ENCODE peak calls at places on chromosomes 1 and 21, in four cellular contexts. H, U, A and K are unnamed samples.

GRCh38 chr21:44304846-44305245 is 5.0 kb downstream of the PFKL start:
- DNase-seq in H (peak; percentile 23), U (peak; percentile 75), A (no peak), K (peak; percentile 53)

GRCh38 chr1:51829058-51829457 is 49.5 kb downstream of the NRDC start:
- DNase-seq in H (no peak), U (no peak), A (no peak), K (no peak)

GRCh38 chr1:209490013-209490412 is 93.5 kb upstream of the CAMK1G start:
- DNase-seq in H (peak; percentile 25), U (no peak), A (no peak), K (no peak)

GRCh38 chr1:55214214-55214902 is 806 bp downstream of the USP24 start:
- DNase-seq in H (no peak), U (peak; percentile 83), A (no peak), K (peak; percentile 9)

GRCh38 chr1:876428-876827 is 47.3 kb upstream of the SAMD11 start:
- DNase-seq in H (no peak), U (no peak), A (no peak), K (no peak)

GRCh38 chr1:64896546-64896945 is 69.8 kb downstream of the JAK1 start:
- DNase-seq in H (no peak), U (no peak), A (no peak), K (no peak)

GRCh38 chr1:234953655-234954420 is 174.8 kb downstream of the TOMM20 start:
- DNase-seq in H (no peak), U (no peak), A (no peak), K (no peak)

GRCh38 chr1:27427836-27428315 is 35.5 kb downstream of the GPR3 start:
- DNase-seq in H (no peak), U (no peak), A (no peak), K (no peak)

GRCh38 chr1:66253330-66253921 is 280.5 kb upstream of the SGIP1 start:
- DNase-seq in H (peak; percentile 85), U (peak; percentile 32), A (peak; percentile 55), K (peak; percentile 89)

GRCh38 chr1:42943166-42943565 is 15.5 kb downstream of the SLC2A1 start:
- DNase-seq in H (no peak), U (no peak), A (no peak), K (no peak)

GRCh38 chr1:150073516-150073915 is 5.9 kb downstream of the VPS45 start:
- DNase-seq in H (no peak), U (no peak), A (no peak), K (no peak)

GRCh38 chr1:94061513-94062443 is 59.2 kb downstream of the ABCA4 start:
- DNase-seq in H (peak; percentile 80), U (peak; percentile 77), A (no peak), K (peak; percentile 86)

GRCh38 chr1:236451796-236452373 is 57.8 kb downstream of the EDARADD start:
- DNase-seq in H (no peak), U (peak; percentile 81), A (no peak), K (peak; percentile 7)

GRCh38 chr1:240693036-240693435 is 81.1 kb upstream of the GREM2 start:
- DNase-seq in H (no peak), U (no peak), A (no peak), K (no peak)

GRCh38 chr1:14168663-14169062 is 429.8 kb upstream of the KAZN start:
- DNase-seq in H (no peak), U (no peak), A (no peak), K (no peak)

GRCh38 chr1:197526736-197527371 is 248.4 kb downstream of the DENND1B start:
- DNase-seq in H (peak; percentile 44), U (peak; percentile 21), A (no peak), K (peak; percentile 31)

GRCh38 chr1:38083541-38083940 is 36.9 kb upstream of the POU3F1 start:
- DNase-seq in H (no peak), U (no peak), A (no peak), K (no peak)

GRCh38 chr1:193905288-193906085 is 719.1 kb upstream of the B3GALT2 start:
- DNase-seq in H (peak; percentile 36), U (no peak), A (no peak), K (no peak)

GRCh38 chr1:101136739-101137138 is 100.1 kb upstream of the S1PR1 start:
- DNase-seq in H (peak; percentile 19), U (no peak), A (peak; percentile 68), K (peak; percentile 91)

GRCh38 chr1:171221665-171222591 is 26.4 kb upstream of the FMO1 start:
- DNase-seq in H (peak; percentile 22), U (no peak), A (no peak), K (no peak)

GRCh38 chr1:48203287-48203900 is 19.1 kb upstream of the SLC5A9 start:
- DNase-seq in H (peak; percentile 22), U (peak; percentile 57), A (no peak), K (peak; percentile 57)

GRCh38 chr1:156600733-156601121 is 552 bp downstream of the GPATCH4 start:
- DNase-seq in H (no peak), U (no peak), A (no peak), K (no peak)

GRCh38 chr21:25952306-25952705 is 217.5 kb downstream of the GABPA start:
- DNase-seq in H (no peak), U (no peak), A (no peak), K (peak; percentile 91)

GRCh38 chr1:150763018-150763417 is 2.6 kb downstream of the CTSS start:
- DNase-seq in H (no peak), U (no peak), A (no peak), K (no peak)

GRCh38 chr1:167904641-167905040 is 9.3 kb downstream of the ADCY10 start:
- DNase-seq in H (peak; percentile 93), U (peak; percentile 54), A (no peak), K (peak; percentile 59)

GRCh38 chr1:184986250-184986649 is 11.9 kb upstream of the NIBAN1 start:
- DNase-seq in H (peak; percentile 49), U (no peak), A (no peak), K (peak; percentile 19)

GRCh38 chr1:87045757-87046422 is 131.5 kb downstream of the HS2ST1 start:
- DNase-seq in H (peak; percentile 59), U (no peak), A (no peak), K (no peak)
- TF ChIP-seq FOS in H (no peak), U (no peak), A (no peak), K (no peak)

GRCh38 chr1:223747838-223748335 is 35.5 kb downstream of the CAPN2 start:
- DNase-seq in H (peak; percentile 50), U (no peak), A (no peak), K (peak; percentile 55)

GRCh38 chr1:223748405-223748772 is 36.0 kb downstream of the CAPN2 start:
- DNase-seq in H (peak; percentile 86), U (no peak), A (no peak), K (peak; percentile 52)

GRCh38 chr1:223748773-223749733 is 36.7 kb downstream of the CAPN2 start:
- DNase-seq in H (peak; percentile 45), U (peak; percentile 81), A (no peak), K (peak; percentile 62)

GRCh38 chr1:223742861-223743517 is 30.6 kb downstream of the CAPN2 start:
- DNase-seq in H (no peak), U (no peak), A (no peak), K (peak; percentile 71)

GRCh38 chr1:223745731-223746130 is 33.4 kb downstream of the CAPN2 start:
- DNase-seq in H (peak; percentile 66), U (no peak), A (no peak), K (no peak)
- H3K9ac ChIP-seq in H (no peak overlapping the region), U (no peak overlapping the region), A (no peak overlapping the region), K (no peak overlapping the region)

GRCh38 chr1:46183119-46183842 is 7.0 kb upstream of the P3R3URF start:
- DNase-seq in H (peak; percentile 95), U (no peak), A (no peak), K (peak; percentile 97)
- TF ChIP-seq POLR2A in H (no peak), U (no peak), A (no peak), K (peak; percentile 70)

GRCh38 chr1:71245246-71245645 is 164.4 kb upstream of the ZRANB2 start:
- DNase-seq in H (no peak), U (no peak), A (no peak), K (no peak)

GRCh38 chr1:71240656-71241055 is 159.8 kb upstream of the ZRANB2 start:
- DNase-seq in H (peak; percentile 12), U (no peak), A (no peak), K (no peak)

GRCh38 chr1:71236503-71236902 is 155.7 kb upstream of the ZRANB2 start:
- DNase-seq in H (no peak), U (no peak), A (no peak), K (no peak)

GRCh38 chr1:71242239-71242638 is 161.4 kb upstream of the ZRANB2 start:
- DNase-seq in H (peak; percentile 10), U (no peak), A (no peak), K (no peak)
- TF ChIP-seq FOS in H (no peak), U (no peak), A (no peak), K (no peak)

GRCh38 chr1:21565285-21565684 is 56.1 kb downstream of the ALPL start:
- DNase-seq in H (no peak), U (no peak), A (no peak), K (no peak)
- H3K9ac ChIP-seq in H (no peak overlapping the region), U (no peak overlapping the region), A (no peak overlapping the region), K (no peak overlapping the region)

DNA sequence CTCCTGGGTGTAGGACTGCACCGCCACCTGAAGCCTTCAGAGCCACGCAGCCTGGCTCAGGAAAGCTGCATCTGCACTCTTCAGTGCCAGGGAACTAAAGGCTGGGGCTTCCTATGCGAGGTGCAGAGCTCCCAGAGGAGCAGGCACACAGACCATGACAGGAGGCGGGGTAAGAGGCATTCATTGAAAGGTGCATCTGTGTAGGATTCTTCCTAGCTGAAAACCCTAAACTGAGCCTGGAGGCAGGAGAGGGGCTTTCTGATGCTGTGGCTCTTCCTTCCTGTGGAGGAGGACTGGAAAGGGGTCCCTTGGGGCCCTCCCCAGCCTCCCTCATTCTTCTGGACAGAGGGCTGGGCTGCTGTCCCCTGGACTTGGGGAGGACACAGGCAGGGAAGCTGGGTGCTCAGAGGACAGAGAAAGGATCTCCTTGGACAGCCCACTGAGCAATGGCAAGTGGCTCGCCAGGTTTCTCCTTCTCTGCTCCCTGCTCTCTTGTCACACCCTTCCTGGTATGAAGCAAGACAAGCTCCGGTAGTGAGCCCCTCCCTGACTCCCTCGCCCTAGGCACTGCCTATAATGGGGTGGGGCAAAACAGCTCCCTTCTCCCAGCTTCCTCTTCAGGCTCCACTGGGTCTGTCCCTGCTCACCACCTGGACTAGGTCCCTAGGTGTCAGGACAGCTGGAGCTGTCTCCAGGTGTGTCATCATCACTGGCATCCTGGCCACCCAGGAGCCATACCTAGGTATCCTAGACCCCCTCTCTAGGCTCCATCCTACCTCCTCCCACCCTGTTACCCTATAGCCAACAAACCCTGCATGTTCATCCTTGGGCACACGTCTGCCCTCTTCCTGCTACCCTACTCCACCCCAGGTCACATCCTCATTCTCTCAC is 20.0 kb downstream of the S100A6 start:
- DNase-seq in H (no peak), U (no peak), A (no peak), K (no peak)
- TF ChIP-seq POLR2A in H (no peak), U (no peak), A (no peak), K (no peak)

GRCh38 chr1:222926566-222926965 is 111.7 kb downstream of the DISP1 start:
- DNase-seq in H (peak; percentile 89), U (no peak), A (no peak), K (no peak)
- TF ChIP-seq FOS in H (peak; percentile 48), U (no peak), A (no peak), K (no peak)